ENCODE peak calls at places on chromosomes 3 and 15, in seven cellular contexts. C is esophagus squamous epithelium, K is A549, S is GM06990, M is nephron progenitor cell, A is colonic mucosa, V is stomach. L is an unnamed sample.

GRCh38 chr15:40633178-40633577 is 39.1 kb downstream of the KNL1 start:
- DNase-seq in C (no peak), K (no peak), S (no peak), M (no peak), A (no peak), V (no peak), L (no peak)

GRCh38 chr15:61063875-61064320 is 165.2 kb downstream of the RORA start:
- DNase-seq in C (no peak), K (no peak), S (no peak), M (no peak), A (peak), V (no peak), L (no peak)

GRCh38 chr3:187448674-187449073 is 80.5 kb downstream of the RTP4 start:
- DNase-seq in C (no peak), K (no peak), S (no peak), M (no peak), A (no peak), V (no peak), L (no peak)

GRCh38 chr3:125602752-125603649 is 7.7 kb upstream of the OSBPL11 start:
- DNase-seq in C (no peak), K (no peak), S (no peak), M (no peak), A (no peak), V (no peak), L (no peak)

GRCh38 chr15:101127503-101128076 is 124.3 kb downstream of the CHSY1 start:
- DNase-seq in C (peak), K (no peak), S (peak), M (no peak), A (peak), V (peak), L (no peak)

GRCh38 chr3:48215466-48215865 is 7.8 kb upstream of the CAMP start:
- DNase-seq in C (no peak), K (no peak), S (no peak), M (no peak), A (peak), V (peak), L (peak)

GRCh38 chr3:8416965-8417364 is 84.7 kb upstream of the LMCD1 start:
- DNase-seq in C (no peak), K (no peak), S (no peak), M (peak), A (peak), V (peak), L (no peak)

GRCh38 chr3:186931487-186932280 is 1.4 kb downstream of the ST6GAL1 start:
- DNase-seq in C (no peak), K (no peak), S (peak), M (peak), A (peak), V (peak), L (peak)

GRCh38 chr3:56502738-56503137 is 34.5 kb upstream of the ERC2 start:
- DNase-seq in C (no peak), K (no peak), S (no peak), M (no peak), A (no peak), V (no peak), L (no peak)

GRCh38 chr15:47820780-47821319 is 103.5 kb downstream of the SEMA6D start:
- DNase-seq in C (no peak), K (no peak), S (no peak), M (no peak), A (no peak), V (no peak), L (no peak)

GRCh38 chr3:77038468-77038927 is 1.4 kb upstream of the ROBO2 start:
- DNase-seq in C (no peak), K (peak), S (no peak), M (peak), A (peak), V (peak), L (peak)

GRCh38 chr3:112539825-112540517 is 21.8 kb downstream of the ATG3 start:
- DNase-seq in C (no peak), K (no peak), S (peak), M (no peak), A (no peak), V (no peak), L (no peak)

GRCh38 chr3:109375975-109376374 is 38.6 kb upstream of the DPPA4 start:
- DNase-seq in C (no peak), K (no peak), S (no peak), M (no peak), A (no peak), V (no peak), L (no peak)

GRCh38 chr3:112653209-112653871 is 12.4 kb upstream of the CCDC80 start:
- DNase-seq in C (no peak), K (peak), S (no peak), M (no peak), A (no peak), V (no peak), L (no peak)

GRCh38 chr3:69072928-69073327 is 7.2 kb downstream of the UBA3 start:
- DNase-seq in C (no peak), K (no peak), S (no peak), M (no peak), A (no peak), V (no peak), L (no peak)

GRCh38 chr3:27717200-27717852 is 4.8 kb downstream of the EOMES start:
- DNase-seq in C (no peak), K (no peak), S (no peak), M (no peak), A (no peak), V (no peak), L (no peak)

GRCh38 chr15:47383102-47383501 is 334.2 kb upstream of the SEMA6D start:
- DNase-seq in C (no peak), K (no peak), S (no peak), M (no peak), A (no peak), V (no peak), L (no peak)

GRCh38 chr15:62503451-62503850 is 338.4 kb upstream of the C2CD4B start:
- DNase-seq in C (no peak), K (no peak), S (no peak), M (no peak), A (no peak), V (no peak), L (no peak)

GRCh38 chr3:153221748-153222162 is 59.7 kb downstream of the RAP2B start:
- DNase-seq in C (peak), K (no peak), S (peak), M (no peak), A (peak), V (peak), L (no peak)

GRCh38 chr3:14861031-14861430 is 42.3 kb downstream of the FGD5 start:
- DNase-seq in C (no peak), K (no peak), S (no peak), M (no peak), A (no peak), V (no peak), L (no peak)

GRCh38 chr15:80798911-80799310 is 19.7 kb downstream of the CEMIP start:
- DNase-seq in C (no peak), K (no peak), S (no peak), M (no peak), A (no peak), V (no peak), L (no peak)

GRCh38 chr3:178513539-178514410 is 22.5 kb upstream of the KCNMB2 start:
- DNase-seq in C (no peak), K (no peak), S (no peak), M (no peak), A (no peak), V (no peak), L (no peak)

GRCh38 chr3:187678869-187679268 is 8.7 kb upstream of the SST start:
- DNase-seq in C (no peak), K (peak), S (no peak), M (peak), A (peak), V (peak), L (no peak)

GRCh38 chr15:73685561-73685960 is 1.4 kb downstream of the CD276 start:
- DNase-seq in C (no peak), K (no peak), S (no peak), M (no peak), A (no peak), V (no peak), L (no peak)

GRCh38 chr3:142259359-142259758 is 34.0 kb upstream of the GK5 start:
- DNase-seq in C (no peak), K (no peak), S (no peak), M (no peak), A (no peak), V (no peak), L (no peak)

GRCh38 chr3:97138914-97139541 is 324.6 kb downstream of the EPHA6 start:
- DNase-seq in C (no peak), K (no peak), S (no peak), M (no peak), A (no peak), V (no peak), L (no peak)

GRCh38 chr3:128496019-128496601 is 3.1 kb upstream of the GATA2 start:
- DNase-seq in C (no peak), K (no peak), S (no peak), M (no peak), A (no peak), V (no peak), L (no peak)

GRCh38 chr3:75294124-75294523 is 370.0 kb upstream of the FRG2C start:
- DNase-seq in C (no peak), K (peak), S (no peak), M (peak), A (peak), V (peak), L (peak)
- TF ChIP-seq CTCF in C (peak), K (peak), S (peak), M (peak), A (peak), V (peak), L (peak)

DNA sequence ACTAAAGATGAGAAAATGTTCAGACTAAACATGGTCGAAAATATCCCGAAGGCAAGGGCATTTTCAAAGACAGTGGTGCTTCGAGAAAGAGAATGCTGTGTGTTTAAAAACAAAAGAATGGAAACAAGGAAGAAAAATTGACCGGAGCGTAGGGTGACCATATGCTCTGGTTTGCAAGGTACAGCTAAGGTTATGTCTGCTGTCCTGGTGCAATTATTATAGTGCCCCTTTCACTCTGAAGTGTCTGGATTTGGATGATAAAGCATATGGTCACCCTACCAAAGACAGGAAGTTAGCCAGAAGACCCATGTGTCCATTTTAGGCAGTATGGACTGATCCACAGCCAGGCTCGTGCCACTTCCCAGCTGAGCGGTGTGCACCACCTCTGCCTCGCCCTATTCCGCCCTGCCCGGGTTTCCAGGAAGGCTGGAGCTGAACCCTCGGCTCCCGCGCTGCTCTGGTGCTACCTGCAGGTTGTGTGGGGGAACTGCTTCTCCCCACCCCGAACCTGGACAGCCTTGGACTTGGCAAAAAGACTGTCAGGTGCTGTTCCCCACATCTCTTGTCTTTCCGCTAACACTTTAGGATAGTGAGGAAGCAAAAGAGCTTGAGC is 25.2 kb downstream of the GOLGA6D start:
- DNase-seq in C (no peak), K (peak), S (peak), M (peak), A (peak), V (peak), L (no peak)
- TF ChIP-seq CTCF in C (peak), K (peak), S (peak), M (peak), A (peak), V (peak), L (no peak)

GRCh38 chr3:194178128-194178527 is 42.2 kb downstream of the HES1 start:
- DNase-seq in C (no peak), K (no peak), S (no peak), M (no peak), A (no peak), V (no peak), L (no peak)

GRCh38 chr3:194174407-194174806 is 38.5 kb downstream of the HES1 start:
- DNase-seq in C (no peak), K (no peak), S (no peak), M (no peak), A (no peak), V (no peak), L (no peak)

GRCh38 chr3:194177156-194177555 is 41.2 kb downstream of the HES1 start:
- DNase-seq in C (no peak), K (no peak), S (no peak), M (no peak), A (no peak), V (no peak), L (no peak)

GRCh38 chr3:194174980-194175379 is 39.0 kb downstream of the HES1 start:
- DNase-seq in C (no peak), K (no peak), S (no peak), M (no peak), A (no peak), V (no peak), L (no peak)

GRCh38 chr3:194176274-194176991 is 40.5 kb downstream of the HES1 start:
- DNase-seq in C (no peak), K (no peak), S (no peak), M (peak), A (no peak), V (no peak), L (no peak)
- TF ChIP-seq CTCF in C (no peak), K (no peak), S (no peak), M (no peak), A (no peak), V (no peak), L (no peak)

GRCh38 chr15:67180035-67180434 is 74.4 kb downstream of the AAGAB start:
- DNase-seq in C (no peak), K (no peak), S (no peak), M (no peak), A (no peak), V (no peak), L (no peak)

GRCh38 chr15:67183443-67184169 is 70.9 kb downstream of the AAGAB start:
- DNase-seq in C (no peak), K (no peak), S (no peak), M (no peak), A (peak), V (no peak), L (no peak)

GRCh38 chr15:67179411-67179995 is 75.0 kb downstream of the AAGAB start:
- DNase-seq in C (no peak), K (no peak), S (no peak), M (no peak), A (no peak), V (no peak), L (no peak)

GRCh38 chr15:67180514-67181191 is 73.8 kb downstream of the AAGAB start:
- DNase-seq in C (no peak), K (no peak), S (no peak), M (no peak), A (no peak), V (no peak), L (no peak)

GRCh38 chr15:67181221-67181639 is 73.2 kb downstream of the AAGAB start:
- DNase-seq in C (no peak), K (no peak), S (no peak), M (no peak), A (peak), V (no peak), L (no peak)
- TF ChIP-seq CTCF in C (no peak), K (no peak), S (no peak), M (no peak), A (no peak), V (no peak), L (no peak)

GRCh38 chr15:55800216-55800615 is 57.3 kb upstream of the PRTG start:
- DNase-seq in C (no peak), K (no peak), S (no peak), M (peak), A (no peak), V (no peak), L (no peak)

GRCh38 chr15:55799287-55800212 is 56.6 kb upstream of the PRTG start:
- DNase-seq in C (no peak), K (peak), S (no peak), M (peak), A (peak), V (peak), L (peak)

GRCh38 chr15:55802600-55803376 is 59.8 kb upstream of the PRTG start:
- DNase-seq in C (no peak), K (no peak), S (no peak), M (no peak), A (no peak), V (no peak), L (no peak)
- TF ChIP-seq CTCF in C (no peak), K (no peak), S (no peak), M (no peak), A (no peak), V (no peak), L (no peak)

DNA sequence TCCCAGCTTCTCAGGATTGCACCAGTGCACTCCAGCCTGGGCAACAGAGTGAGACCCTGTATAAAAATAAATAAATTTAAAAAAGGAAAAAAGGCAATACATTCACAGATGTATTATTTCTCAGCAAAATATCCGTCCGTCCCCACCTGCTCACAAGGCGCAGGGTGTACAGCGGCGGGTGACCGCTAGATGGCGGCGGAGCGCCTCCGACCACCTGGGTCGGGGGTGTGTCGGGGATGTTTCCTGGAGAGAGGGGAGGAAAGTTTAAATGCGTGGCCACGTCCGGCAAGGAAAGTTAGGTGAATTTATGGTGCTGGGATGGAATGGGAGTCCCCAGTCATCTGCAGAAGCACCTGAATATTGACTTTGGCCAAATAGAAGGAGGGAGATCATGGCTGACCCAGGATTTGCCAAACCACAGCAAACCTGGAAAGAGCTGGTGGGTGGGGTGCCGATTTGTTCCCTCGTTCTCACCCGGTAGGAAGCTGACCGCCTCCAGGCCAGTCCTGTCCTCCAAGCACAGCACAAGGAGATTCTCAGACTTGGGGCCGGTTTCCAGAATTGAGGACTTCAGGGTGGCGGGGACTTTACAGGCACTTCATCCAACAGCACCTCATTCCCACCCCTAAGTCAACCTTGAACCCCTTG is 88.2 kb downstream of the TMEM266 start:
- DNase-seq in C (no peak), K (peak), S (peak), M (peak), A (peak), V (peak), L (peak)
- TF ChIP-seq CTCF in C (peak), K (peak), S (peak), M (peak), A (peak), V (peak), L (peak)

L was measured in left lung.